ENCODE peak calls at places on chromosomes 7 and 10, in ten cellular contexts. T is AG08396; F is colonic mucosa; C is EL; W is KBM-7; I is progenitor cell of endocrine pancreas; M is T-cell; Y is activated CD4-positive, alpha-beta T cell treated with anti-CD3 and anti-CD28 coated beads for 24 hours; U is activated CD8-positive, alpha-beta memory T cell treated with anti-CD3 and anti-CD28 coated beads for 4 hours; P is activated T-cell treated with anti-CD3 and anti-CD28 coated beads, Interleukin-2, amount 50 U/mL, for 72 hours. E is an unnamed sample.

GRCh38 chr7:147605326-147605725 is 985.2 kb upstream of the C7orf33 start:
- DNase-seq in T (no peak), F (no peak), C (no peak), W (no peak), I (no peak), M (no peak), Y (no peak), U (no peak), P (no peak), E (no peak)

GRCh38 chr7:43480581-43480980 is 102.3 kb upstream of the STK17A start:
- DNase-seq in T (no peak), F (no peak), C (no peak), W (no peak), I (no peak), M (no peak), Y (no peak), U (no peak), P (no peak), E (no peak)

GRCh38 chr7:80231719-80232118 is 97.1 kb downstream of the GNAI1 start:
- DNase-seq in T (peak), F (no peak), C (peak), W (no peak), I (no peak), M (no peak), Y (no peak), U (no peak), P (no peak), E (no peak)

GRCh38 chr10:132710036-132710686 is 75.8 kb downstream of the NKX6-2 start:
- DNase-seq in T (no peak), F (no peak), C (no peak), W (no peak), I (no peak), M (no peak), Y (no peak), U (no peak), P (no peak), E (no peak)

GRCh38 chr7:138465046-138465445 is 5.0 kb downstream of the TRIM24 start:
- DNase-seq in T (no peak), F (no peak), C (no peak), W (no peak), I (no peak), M (no peak), Y (no peak), U (no peak), P (no peak), E (no peak)

GRCh38 chr7:75889223-75889825 is 10.5 kb downstream of the RHBDD2 start:
- DNase-seq in T (no peak), F (no peak), C (no peak), W (no peak), I (no peak), M (no peak), Y (no peak), U (no peak), P (no peak), E (no peak)

GRCh38 chr10:12459776-12460175 is 110.4 kb downstream of the CAMK1D start:
- DNase-seq in T (no peak), F (no peak), C (no peak), W (no peak), I (no peak), M (no peak), Y (no peak), U (no peak), P (no peak), E (no peak)

GRCh38 chr10:120479506-120479905 is 22.5 kb downstream of the PLPP4 start:
- DNase-seq in T (no peak), F (no peak), C (no peak), W (no peak), I (no peak), M (no peak), Y (no peak), U (no peak), P (no peak), E (no peak)

GRCh38 chr7:65832281-65832680 is 40.6 kb upstream of the VKORC1L1 start:
- DNase-seq in T (peak), F (peak), C (peak), W (peak), I (peak), M (no peak), Y (no peak), U (no peak), P (no peak), E (no peak)

GRCh38 chr10:113015201-113015600 is 65.2 kb downstream of the TCF7L2 start:
- DNase-seq in T (no peak), F (no peak), C (no peak), W (no peak), I (no peak), M (no peak), Y (no peak), U (no peak), P (no peak), E (no peak)

GRCh38 chr10:52729259-52730104 is 43.1 kb downstream of the MBL2 start:
- DNase-seq in T (peak), F (no peak), C (peak), W (peak), I (no peak), M (no peak), Y (no peak), U (no peak), P (no peak), E (no peak)

GRCh38 chr10:103736763-103737162 is 118.6 kb downstream of the SH3PXD2A start:
- DNase-seq in T (no peak), F (no peak), C (peak), W (peak), I (no peak), M (no peak), Y (no peak), U (no peak), P (no peak), E (no peak)

GRCh38 chr7:70582921-70583895 is 548.7 kb upstream of the GALNT17 start:
- DNase-seq in T (no peak), F (no peak), C (no peak), W (no peak), I (no peak), M (no peak), Y (no peak), U (no peak), P (no peak), E (no peak)

GRCh38 chr10:95333997-95334792 is 43.4 kb upstream of the PDLIM1 start:
- DNase-seq in T (peak), F (peak), C (peak), W (no peak), I (no peak), M (no peak), Y (no peak), U (no peak), P (no peak), E (no peak)

GRCh38 chr7:136184719-136185118 is 207.6 kb upstream of the MTPN start:
- DNase-seq in T (no peak), F (no peak), C (no peak), W (no peak), I (no peak), M (no peak), Y (no peak), U (no peak), P (no peak), E (no peak)

GRCh38 chr7:1895664-1896515 is 225.8 kb downstream of the ELFN1 start:
- DNase-seq in T (no peak), F (no peak), C (no peak), W (no peak), I (no peak), M (no peak), Y (no peak), U (no peak), P (no peak), E (no peak)

GRCh38 chr10:93452143-93452542 is 30.0 kb downstream of the MYOF start:
- DNase-seq in T (no peak), F (no peak), C (no peak), W (no peak), I (no peak), M (no peak), Y (no peak), U (no peak), P (peak), E (no peak)

GRCh38 chr7:35781767-35782515 is 18.9 kb upstream of the SEPTIN7 start:
- DNase-seq in T (no peak), F (no peak), C (no peak), W (no peak), I (no peak), M (no peak), Y (no peak), U (no peak), P (no peak), E (no peak)

GRCh38 chr7:1370738-1371137 is 88.5 kb downstream of the MICALL2 start:
- DNase-seq in T (no peak), F (no peak), C (no peak), W (no peak), I (no peak), M (no peak), Y (no peak), U (no peak), P (no peak), E (no peak)

GRCh38 chr10:34437897-34438296 is 377.2 kb downstream of the PARD3 start:
- DNase-seq in T (no peak), F (no peak), C (no peak), W (no peak), I (no peak), M (no peak), Y (no peak), U (no peak), P (no peak), E (no peak)

GRCh38 chr7:124269774-124270173 is 236.9 kb upstream of the TMEM229A start:
- DNase-seq in T (no peak), F (no peak), C (no peak), W (no peak), I (no peak), M (no peak), Y (no peak), U (no peak), P (no peak), E (no peak)

GRCh38 chr10:7152982-7153381 is 257.9 kb downstream of the SFMBT2 start:
- DNase-seq in T (no peak), F (no peak), C (no peak), W (no peak), I (no peak), M (no peak), Y (no peak), U (no peak), P (no peak), E (no peak)

GRCh38 chr7:4842302-4843064 is 19.3 kb downstream of the PAPOLB start:
- DNase-seq in T (peak), F (no peak), C (no peak), W (no peak), I (no peak), M (no peak), Y (no peak), U (no peak), P (no peak), E (no peak)

GRCh38 chr7:138711007-138711406 is 9.8 kb upstream of the SVOPL start:
- DNase-seq in T (no peak), F (no peak), C (no peak), W (no peak), I (no peak), M (no peak), Y (no peak), U (no peak), P (no peak), E (no peak)